ENCODE peak calls at places on chromosomes 12 and 14, in four cellular contexts. One of them, this sample, is unnamed.

GRCh38 chr14:92465353-92466067 is 48.1 kb upstream of the RIN3 start:
- DNase-seq in brain microvascular endothelial cell: no peak
- DNase-seq in HCT116: no peak
- DNase-seq in testis: peak
- DNase-seq in this sample: no peak

GRCh38 chr12:39619316-39619659 is 315 bp downstream of the ABCD2 start:
- DNase-seq in brain microvascular endothelial cell: no peak
- DNase-seq in HCT116: no peak
- DNase-seq in testis: no peak
- DNase-seq in this sample: peak

GRCh38 chr12:91926810-91927209 is 218.8 kb downstream of the BTG1 start:
- DNase-seq in brain microvascular endothelial cell: no peak
- DNase-seq in HCT116: no peak
- DNase-seq in testis: no peak
- DNase-seq in this sample: no peak

GRCh38 chr12:69998011-69998410 is 173.0 kb downstream of the MYRFL start:
- DNase-seq in brain microvascular endothelial cell: no peak
- DNase-seq in HCT116: no peak
- DNase-seq in testis: no peak
- DNase-seq in this sample: no peak

GRCh38 chr12:3054374-3054773 is 22.8 kb upstream of the TSPAN9 start:
- DNase-seq in brain microvascular endothelial cell: no peak
- DNase-seq in HCT116: no peak
- DNase-seq in testis: no peak
- DNase-seq in this sample: no peak

GRCh38 chr12:115023898-115024297 is 339.9 kb upstream of the TBX3 start:
- DNase-seq in brain microvascular endothelial cell: no peak
- DNase-seq in HCT116: no peak
- DNase-seq in testis: no peak
- DNase-seq in this sample: no peak

GRCh38 chr14:79037114-79037513 is 866.9 kb downstream of the NRXN3 start:
- DNase-seq in brain microvascular endothelial cell: no peak
- DNase-seq in HCT116: no peak
- DNase-seq in testis: no peak
- DNase-seq in this sample: no peak

GRCh38 chr14:70995671-70996070 is 88.4 kb downstream of the PCNX1 start:
- DNase-seq in brain microvascular endothelial cell: no peak
- DNase-seq in HCT116: no peak
- DNase-seq in testis: no peak
- DNase-seq in this sample: no peak

GRCh38 chr12:109461846-109462766 is 15.0 kb downstream of the KCTD10 start:
- DNase-seq in brain microvascular endothelial cell: peak
- DNase-seq in HCT116: no peak
- DNase-seq in testis: peak
- DNase-seq in this sample: no peak

GRCh38 chr14:77026930-77027537 is 1.5 kb downstream of the IRF2BPL start:
- DNase-seq in brain microvascular endothelial cell: no peak
- DNase-seq in HCT116: no peak
- DNase-seq in testis: no peak
- DNase-seq in this sample: peak

GRCh38 chr14:99677231-99677891 is 6.7 kb upstream of the CYP46A1 start:
- DNase-seq in brain microvascular endothelial cell: no peak
- DNase-seq in HCT116: no peak
- DNase-seq in testis: no peak
- DNase-seq in this sample: no peak

GRCh38 chr12:4908694-4909396 is 860 bp upstream of the KCNA1 start:
- DNase-seq in brain microvascular endothelial cell: no peak
- DNase-seq in HCT116: no peak
- DNase-seq in testis: no peak
- DNase-seq in this sample: peak

GRCh38 chr12:121344506-121344905 is 7.7 kb downstream of the ANAPC5 start:
- DNase-seq in brain microvascular endothelial cell: no peak
- DNase-seq in HCT116: no peak
- DNase-seq in testis: no peak
- DNase-seq in this sample: no peak

GRCh38 chr12:102396276-102396675 is 84.1 kb downstream of the IGF1 start:
- DNase-seq in brain microvascular endothelial cell: no peak
- DNase-seq in HCT116: no peak
- DNase-seq in testis: no peak
- DNase-seq in this sample: no peak

GRCh38 chr12:32312049-32312670 is 87.2 kb upstream of the FGD4 start:
- DNase-seq in brain microvascular endothelial cell: peak
- DNase-seq in HCT116: peak
- DNase-seq in testis: no peak
- DNase-seq in this sample: peak

GRCh38 chr14:60790850-60791249 is 56.3 kb downstream of the MNAT1 start:
- DNase-seq in brain microvascular endothelial cell: no peak
- DNase-seq in HCT116: no peak
- DNase-seq in testis: no peak
- DNase-seq in this sample: no peak

GRCh38 chr12:28507055-28507454 is 316.8 kb downstream of the CCDC91 start:
- DNase-seq in brain microvascular endothelial cell: peak
- DNase-seq in HCT116: no peak
- DNase-seq in testis: no peak
- DNase-seq in this sample: no peak

GRCh38 chr12:38417101-38417500 is 100.5 kb downstream of the ALG10B start:
- DNase-seq in brain microvascular endothelial cell: no peak
- DNase-seq in HCT116: no peak
- DNase-seq in testis: no peak
- DNase-seq in this sample: no peak

DNA sequence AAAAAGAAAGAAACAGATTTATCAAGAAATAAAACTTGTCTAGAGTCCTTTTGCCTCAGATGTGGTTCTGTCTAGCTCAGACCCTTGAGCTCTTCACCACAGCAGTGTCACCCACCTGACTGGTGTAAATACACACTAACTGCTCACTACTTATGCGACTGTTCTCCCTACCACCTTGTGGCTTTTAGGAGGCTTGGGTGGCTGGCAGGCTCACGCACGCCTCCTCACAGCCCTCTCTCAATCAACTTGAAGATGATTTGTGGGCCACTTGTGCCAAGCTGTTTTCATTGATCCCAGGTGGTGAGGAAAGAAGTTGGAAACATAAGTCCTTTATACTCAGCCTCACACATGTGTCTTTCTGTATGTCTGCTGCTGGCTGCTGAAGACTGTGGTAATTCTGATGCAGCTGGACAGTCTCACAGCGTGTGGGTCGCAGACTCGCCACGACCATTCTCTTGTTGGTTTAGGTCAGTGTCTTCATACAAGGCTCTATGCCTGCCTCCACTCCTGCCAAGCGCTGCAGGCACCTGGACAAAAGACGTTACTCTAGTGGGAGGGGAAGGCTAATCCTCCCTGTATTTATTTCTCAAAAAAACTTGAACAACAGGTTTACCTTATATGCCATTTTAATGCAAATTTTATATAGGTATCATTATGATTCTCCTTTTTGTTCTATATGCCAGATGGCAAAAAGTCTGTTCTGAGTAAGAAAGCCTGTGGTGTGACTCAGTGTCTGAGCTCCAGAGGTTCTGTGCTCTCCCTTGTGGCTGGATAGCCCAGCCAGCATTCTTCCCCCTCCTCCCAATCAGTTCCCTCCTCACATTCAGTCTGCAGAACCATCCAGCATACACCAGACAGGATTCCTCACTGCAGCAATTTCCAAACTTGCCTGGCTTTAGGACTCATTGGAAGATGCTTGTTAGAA is 115.5 kb downstream of the DIP2B start:
- DNase-seq in brain microvascular endothelial cell: peak
- DNase-seq in HCT116: no peak
- DNase-seq in testis: no peak
- DNase-seq in this sample: no peak
- TF ChIP-seq CTCF in brain microvascular endothelial cell: peak
- TF ChIP-seq CTCF in HCT116: no peak
- TF ChIP-seq CTCF in testis: no peak
- TF ChIP-seq CTCF in this sample: no peak

GRCh38 chr12:12561305-12562015 is 1.2 kb downstream of the DUSP16 start:
- DNase-seq in brain microvascular endothelial cell: peak
- DNase-seq in HCT116: no peak
- DNase-seq in testis: peak
- DNase-seq in this sample: peak
- TF ChIP-seq CTCF in brain microvascular endothelial cell: no peak
- TF ChIP-seq CTCF in HCT116: no peak
- TF ChIP-seq CTCF in testis: no peak
- TF ChIP-seq CTCF in this sample: no peak

GRCh38 chr14:88934231-88934898 is 109.9 kb downstream of the TTC8 start:
- DNase-seq in brain microvascular endothelial cell: peak
- DNase-seq in HCT116: no peak
- DNase-seq in testis: no peak
- DNase-seq in this sample: no peak

GRCh38 chr14:88933203-88933602 is 108.8 kb downstream of the TTC8 start:
- DNase-seq in brain microvascular endothelial cell: no peak
- DNase-seq in HCT116: no peak
- DNase-seq in testis: no peak
- DNase-seq in this sample: no peak

GRCh38 chr14:88935083-88935482 is 110.6 kb downstream of the TTC8 start:
- DNase-seq in brain microvascular endothelial cell: no peak
- DNase-seq in HCT116: no peak
- DNase-seq in testis: no peak
- DNase-seq in this sample: no peak

GRCh38 chr14:88929656-88930436 is 105.4 kb downstream of the TTC8 start:
- DNase-seq in brain microvascular endothelial cell: no peak
- DNase-seq in HCT116: no peak
- DNase-seq in testis: no peak
- DNase-seq in this sample: peak
- TF ChIP-seq CTCF in brain microvascular endothelial cell: peak
- TF ChIP-seq CTCF in HCT116: peak
- TF ChIP-seq CTCF in testis: no peak
- TF ChIP-seq CTCF in this sample: peak

GRCh38 chr12:53295070-53295890 is at the start of gene PFDN5:
- DNase-seq in brain microvascular endothelial cell: peak
- DNase-seq in HCT116: peak
- DNase-seq in testis: peak
- DNase-seq in this sample: peak
- TF ChIP-seq CTCF in brain microvascular endothelial cell: peak
- TF ChIP-seq CTCF in HCT116: no peak
- TF ChIP-seq CTCF in testis: peak
- TF ChIP-seq CTCF in this sample: no peak

This sample was measured in GM12865.